ENCODE peak calls at places on chromosomes 4 and X, in ten cellular contexts. One of them, this sample, is unnamed.

GRCh38 chr4:139770361-139770760 is 104.7 kb downstream of the MGST2 start:
- DNase-seq in upper lobe of right lung: no peak
- DNase-seq in mucosa of descending colon: no peak
- DNase-seq in lung: no peak
- DNase-seq in kidney: no peak
- DNase-seq in upper lobe of left lung: no peak
- DNase-seq in HCT116: no peak
- DNase-seq in SK-N-SH: no peak
- DNase-seq in GM23338: no peak
- DNase-seq in mammary epithelial cell: no peak
- DNase-seq in this sample: no peak

GRCh38 chr4:87580057-87580456 is 28.3 kb upstream of the DSPP start:
- DNase-seq in upper lobe of right lung: no peak
- DNase-seq in mucosa of descending colon: no peak
- DNase-seq in lung: no peak
- DNase-seq in kidney: no peak
- DNase-seq in upper lobe of left lung: no peak
- DNase-seq in HCT116: no peak
- DNase-seq in SK-N-SH: peak; percentile 39
- DNase-seq in GM23338: no peak
- DNase-seq in mammary epithelial cell: no peak
- DNase-seq in this sample: no peak

GRCh38 chrX:129957241-129958099 is 25.0 kb upstream of the BCORL1 start:
- DNase-seq in upper lobe of right lung: peak; percentile 89
- DNase-seq in mucosa of descending colon: peak; percentile 71
- DNase-seq in lung: peak; percentile 73
- DNase-seq in kidney: peak; percentile 91
- DNase-seq in upper lobe of left lung: peak; percentile 70
- DNase-seq in HCT116: peak; percentile 15
- DNase-seq in SK-N-SH: peak; percentile 84
- DNase-seq in GM23338: peak; percentile 87
- DNase-seq in mammary epithelial cell: no peak
- DNase-seq in this sample: peak; percentile 65

GRCh38 chrX:155235891-155236290 is 19.6 kb downstream of the VBP1 start:
- DNase-seq in upper lobe of right lung: no peak
- DNase-seq in mucosa of descending colon: no peak
- DNase-seq in lung: no peak
- DNase-seq in kidney: no peak
- DNase-seq in upper lobe of left lung: no peak
- DNase-seq in HCT116: no peak
- DNase-seq in SK-N-SH: no peak
- DNase-seq in GM23338: no peak
- DNase-seq in mammary epithelial cell: peak; percentile 4
- DNase-seq in this sample: no peak

GRCh38 chr4:155667538-155668511 is 1.2 kb downstream of the GUCY1A1 start:
- DNase-seq in upper lobe of right lung: peak; percentile 80
- DNase-seq in mucosa of descending colon: peak; percentile 23
- DNase-seq in lung: peak; percentile 37
- DNase-seq in kidney: peak; percentile 91
- DNase-seq in upper lobe of left lung: peak; percentile 51
- DNase-seq in HCT116: no peak
- DNase-seq in SK-N-SH: peak; percentile 80
- DNase-seq in GM23338: peak; percentile 60
- DNase-seq in mammary epithelial cell: peak; percentile 47
- DNase-seq in this sample: peak; percentile 62

GRCh38 chrX:148067285-148067684 is 86.1 kb downstream of the FMR1NB start:
- DNase-seq in upper lobe of right lung: no peak
- DNase-seq in mucosa of descending colon: no peak
- DNase-seq in lung: no peak
- DNase-seq in kidney: no peak
- DNase-seq in upper lobe of left lung: no peak
- DNase-seq in HCT116: no peak
- DNase-seq in SK-N-SH: no peak
- DNase-seq in GM23338: no peak
- DNase-seq in mammary epithelial cell: no peak
- DNase-seq in this sample: no peak

GRCh38 chr4:94714761-94715160 is 43.0 kb upstream of the BMPR1B start:
- DNase-seq in upper lobe of right lung: no peak
- DNase-seq in mucosa of descending colon: no peak
- DNase-seq in lung: no peak
- DNase-seq in kidney: no peak
- DNase-seq in upper lobe of left lung: no peak
- DNase-seq in HCT116: no peak
- DNase-seq in SK-N-SH: no peak
- DNase-seq in GM23338: no peak
- DNase-seq in mammary epithelial cell: no peak
- DNase-seq in this sample: peak; percentile 29

GRCh38 chrX:133838761-133839676 is 146.4 kb downstream of the GPC3 start:
- DNase-seq in upper lobe of right lung: no peak
- DNase-seq in mucosa of descending colon: peak; percentile 49
- DNase-seq in lung: peak; percentile 33
- DNase-seq in kidney: no peak
- DNase-seq in upper lobe of left lung: no peak
- DNase-seq in HCT116: peak; percentile 3
- DNase-seq in SK-N-SH: peak; percentile 50
- DNase-seq in GM23338: peak; percentile 76
- DNase-seq in mammary epithelial cell: peak; percentile 10
- DNase-seq in this sample: peak; percentile 53

GRCh38 chrX:46758163-46758955 is 559 bp downstream of the SLC9A7 start:
- DNase-seq in upper lobe of right lung: peak; percentile 66
- DNase-seq in mucosa of descending colon: peak; percentile 4
- DNase-seq in lung: no peak
- DNase-seq in kidney: peak; percentile 70
- DNase-seq in upper lobe of left lung: no peak
- DNase-seq in HCT116: no peak
- DNase-seq in SK-N-SH: peak; percentile 5
- DNase-seq in GM23338: peak; percentile 18
- DNase-seq in mammary epithelial cell: peak; percentile 22
- DNase-seq in this sample: peak; percentile 21

GRCh38 chrX:46757052-46757451 is 1.9 kb downstream of the SLC9A7 start:
- DNase-seq in upper lobe of right lung: no peak
- DNase-seq in mucosa of descending colon: no peak
- DNase-seq in lung: no peak
- DNase-seq in kidney: no peak
- DNase-seq in upper lobe of left lung: no peak
- DNase-seq in HCT116: no peak
- DNase-seq in SK-N-SH: no peak
- DNase-seq in GM23338: no peak
- DNase-seq in mammary epithelial cell: peak; percentile 9
- DNase-seq in this sample: no peak

GRCh38 chrX:46754450-46755075 is 4.4 kb downstream of the SLC9A7 start:
- DNase-seq in upper lobe of right lung: no peak
- DNase-seq in mucosa of descending colon: no peak
- DNase-seq in lung: no peak
- DNase-seq in kidney: no peak
- DNase-seq in upper lobe of left lung: no peak
- DNase-seq in HCT116: no peak
- DNase-seq in SK-N-SH: no peak
- DNase-seq in GM23338: peak; percentile 6
- DNase-seq in mammary epithelial cell: no peak
- DNase-seq in this sample: no peak

GRCh38 chrX:46757593-46757992 is 1.3 kb downstream of the SLC9A7 start:
- DNase-seq in upper lobe of right lung: no peak
- DNase-seq in mucosa of descending colon: no peak
- DNase-seq in lung: no peak
- DNase-seq in kidney: no peak
- DNase-seq in upper lobe of left lung: no peak
- DNase-seq in HCT116: no peak
- DNase-seq in SK-N-SH: no peak
- DNase-seq in GM23338: no peak
- DNase-seq in mammary epithelial cell: peak; percentile 16
- DNase-seq in this sample: no peak

GRCh38 chrX:46755656-46756055 is 3.3 kb downstream of the SLC9A7 start:
- DNase-seq in upper lobe of right lung: no peak
- DNase-seq in mucosa of descending colon: no peak
- DNase-seq in lung: no peak
- DNase-seq in kidney: no peak
- DNase-seq in upper lobe of left lung: no peak
- DNase-seq in HCT116: no peak
- DNase-seq in SK-N-SH: no peak
- DNase-seq in GM23338: no peak
- DNase-seq in mammary epithelial cell: no peak
- DNase-seq in this sample: peak; percentile 20
- H3K4me1 ChIP-seq in upper lobe of right lung: no peaks in the 10 kb centered on the region
- H3K4me1 ChIP-seq in mucosa of descending colon: no peaks in the 10 kb centered on the region
- H3K4me1 ChIP-seq in lung: no peaks in the 10 kb centered on the region
- H3K4me1 ChIP-seq in kidney: no peaks in the 10 kb centered on the region
- H3K4me1 ChIP-seq in upper lobe of left lung: no peaks in the 10 kb centered on the region
- H3K4me1 ChIP-seq in HCT116: peaks cover 20% of the 10 kb centered on the region
- H3K4me1 ChIP-seq in SK-N-SH: peaks cover 9% of the 10 kb centered on the region
- H3K4me1 ChIP-seq in GM23338: peaks cover 13% of the 10 kb centered on the region
- H3K4me1 ChIP-seq in mammary epithelial cell: peaks cover 5% of the 10 kb centered on the region
- H3K4me1 ChIP-seq in this sample: no peaks in the 10 kb centered on the region

GRCh38 chrX:110397353-110397752 is 38.7 kb downstream of the RTL9 start:
- DNase-seq in upper lobe of right lung: no peak
- DNase-seq in mucosa of descending colon: no peak
- DNase-seq in lung: no peak
- DNase-seq in kidney: no peak
- DNase-seq in upper lobe of left lung: no peak
- DNase-seq in HCT116: no peak
- DNase-seq in SK-N-SH: no peak
- DNase-seq in GM23338: no peak
- DNase-seq in mammary epithelial cell: no peak
- DNase-seq in this sample: no peak
- H3K4me3 ChIP-seq in upper lobe of right lung: no peak overlapping the region
- H3K4me3 ChIP-seq in mucosa of descending colon: no peak overlapping the region
- H3K4me3 ChIP-seq in lung: no peak overlapping the region
- H3K4me3 ChIP-seq in kidney: no peak overlapping the region
- H3K4me3 ChIP-seq in upper lobe of left lung: no peak overlapping the region
- H3K4me3 ChIP-seq in HCT116: no peak overlapping the region
- H3K4me3 ChIP-seq in SK-N-SH: no peak overlapping the region
- H3K4me3 ChIP-seq in GM23338: no peak overlapping the region
- H3K4me3 ChIP-seq in mammary epithelial cell: no peak overlapping the region
- H3K4me3 ChIP-seq in this sample: no peak overlapping the region

GRCh38 chr4:6941796-6942195 is 32.2 kb downstream of the TBC1D14 start:
- DNase-seq in upper lobe of right lung: no peak
- DNase-seq in mucosa of descending colon: no peak
- DNase-seq in lung: no peak
- DNase-seq in kidney: no peak
- DNase-seq in upper lobe of left lung: no peak
- DNase-seq in HCT116: no peak
- DNase-seq in SK-N-SH: no peak
- DNase-seq in GM23338: no peak
- DNase-seq in mammary epithelial cell: peak; percentile 65
- DNase-seq in this sample: no peak

GRCh38 chr4:6938758-6939201 is 29.2 kb downstream of the TBC1D14 start:
- DNase-seq in upper lobe of right lung: peak; percentile 79
- DNase-seq in mucosa of descending colon: no peak
- DNase-seq in lung: no peak
- DNase-seq in kidney: no peak
- DNase-seq in upper lobe of left lung: peak; percentile 61
- DNase-seq in HCT116: no peak
- DNase-seq in SK-N-SH: no peak
- DNase-seq in GM23338: no peak
- DNase-seq in mammary epithelial cell: no peak
- DNase-seq in this sample: no peak

GRCh38 chr4:6942238-6942800 is 32.7 kb downstream of the TBC1D14 start:
- DNase-seq in upper lobe of right lung: no peak
- DNase-seq in mucosa of descending colon: no peak
- DNase-seq in lung: peak; percentile 39
- DNase-seq in kidney: peak; percentile 41
- DNase-seq in upper lobe of left lung: peak; percentile 65
- DNase-seq in HCT116: peak; percentile 32
- DNase-seq in SK-N-SH: no peak
- DNase-seq in GM23338: no peak
- DNase-seq in mammary epithelial cell: peak; percentile 90
- DNase-seq in this sample: no peak

GRCh38 chr4:6939761-6940743 is 30.4 kb downstream of the TBC1D14 start:
- DNase-seq in upper lobe of right lung: no peak
- DNase-seq in mucosa of descending colon: no peak
- DNase-seq in lung: no peak
- DNase-seq in kidney: no peak
- DNase-seq in upper lobe of left lung: no peak
- DNase-seq in HCT116: no peak
- DNase-seq in SK-N-SH: no peak
- DNase-seq in GM23338: no peak
- DNase-seq in mammary epithelial cell: no peak
- DNase-seq in this sample: no peak

DNA sequence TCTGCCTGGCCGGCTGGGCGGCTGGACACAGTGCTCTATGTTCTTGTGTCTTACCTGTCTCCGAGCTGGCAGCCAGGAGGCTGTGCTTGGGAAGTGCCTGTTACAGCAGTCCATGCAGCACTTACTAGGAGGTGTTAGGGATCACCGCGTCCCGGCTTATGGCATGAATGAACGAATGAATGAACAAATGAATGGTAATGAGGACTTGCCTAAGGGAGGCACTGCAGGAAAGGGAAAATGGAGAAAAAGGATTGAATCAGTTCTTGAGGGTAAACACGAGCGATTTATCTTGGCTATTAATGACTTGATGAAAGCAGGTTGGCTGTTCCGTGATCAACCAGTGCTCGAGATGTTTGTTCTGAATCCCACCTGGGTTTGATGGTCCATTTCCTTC is 31.1 kb downstream of the TBC1D14 start:
- DNase-seq in upper lobe of right lung: no peak
- DNase-seq in mucosa of descending colon: no peak
- DNase-seq in lung: no peak
- DNase-seq in kidney: no peak
- DNase-seq in upper lobe of left lung: no peak
- DNase-seq in HCT116: no peak
- DNase-seq in SK-N-SH: no peak
- DNase-seq in GM23338: no peak
- DNase-seq in mammary epithelial cell: no peak
- DNase-seq in this sample: no peak
- H3K4me1 ChIP-seq in upper lobe of right lung: peaks cover 50% of the 10 kb centered on the region
- H3K4me1 ChIP-seq in mucosa of descending colon: peaks cover 58% of the 10 kb centered on the region
- H3K4me1 ChIP-seq in lung: peaks cover 23% of the 10 kb centered on the region
- H3K4me1 ChIP-seq in kidney: peaks cover 28% of the 10 kb centered on the region
- H3K4me1 ChIP-seq in upper lobe of left lung: peaks cover 62% of the 10 kb centered on the region
- H3K4me1 ChIP-seq in HCT116: peaks cover 38% of the 10 kb centered on the region
- H3K4me1 ChIP-seq in SK-N-SH: peaks cover 20% of the 10 kb centered on the region
- H3K4me1 ChIP-seq in GM23338: peaks cover 40% of the 10 kb centered on the region
- H3K4me1 ChIP-seq in mammary epithelial cell: peaks cover 28% of the 10 kb centered on the region
- H3K4me1 ChIP-seq in this sample: peaks cover 16% of the 10 kb centered on the region

GRCh38 chr4:73066928-73067327 is 2.6 kb downstream of the COX18 start:
- DNase-seq in upper lobe of right lung: no peak
- DNase-seq in mucosa of descending colon: no peak
- DNase-seq in lung: no peak
- DNase-seq in kidney: no peak
- DNase-seq in upper lobe of left lung: no peak
- DNase-seq in HCT116: no peak
- DNase-seq in SK-N-SH: no peak
- DNase-seq in GM23338: no peak
- DNase-seq in mammary epithelial cell: no peak
- DNase-seq in this sample: no peak

GRCh38 chr4:73069338-73070071 is at the start of gene COX18:
- DNase-seq in upper lobe of right lung: peak; percentile 99
- DNase-seq in mucosa of descending colon: peak; percentile 98
- DNase-seq in lung: peak; percentile 98
- DNase-seq in kidney: peak; percentile 99
- DNase-seq in upper lobe of left lung: peak; percentile 99
- DNase-seq in HCT116: peak; percentile 97
- DNase-seq in SK-N-SH: peak; percentile 92
- DNase-seq in GM23338: peak; percentile 93
- DNase-seq in mammary epithelial cell: peak; percentile 97
- DNase-seq in this sample: peak; percentile 99

GRCh38 chr4:73068496-73069337 is 799 bp downstream of the COX18 start:
- DNase-seq in upper lobe of right lung: no peak
- DNase-seq in mucosa of descending colon: peak; percentile 29
- DNase-seq in lung: no peak
- DNase-seq in kidney: no peak
- DNase-seq in upper lobe of left lung: no peak
- DNase-seq in HCT116: no peak
- DNase-seq in SK-N-SH: peak; percentile 16
- DNase-seq in GM23338: peak; percentile 22
- DNase-seq in mammary epithelial cell: peak; percentile 37
- DNase-seq in this sample: peak; percentile 44

GRCh38 chr4:73067971-73068394 is 1.5 kb downstream of the COX18 start:
- DNase-seq in upper lobe of right lung: no peak
- DNase-seq in mucosa of descending colon: no peak
- DNase-seq in lung: no peak
- DNase-seq in kidney: no peak
- DNase-seq in upper lobe of left lung: no peak
- DNase-seq in HCT116: no peak
- DNase-seq in SK-N-SH: no peak
- DNase-seq in GM23338: no peak
- DNase-seq in mammary epithelial cell: no peak
- DNase-seq in this sample: no peak

GRCh38 chr4:73070072-73070385 is 513 bp upstream of the COX18 start:
- DNase-seq in upper lobe of right lung: no peak
- DNase-seq in mucosa of descending colon: no peak
- DNase-seq in lung: no peak
- DNase-seq in kidney: no peak
- DNase-seq in upper lobe of left lung: no peak
- DNase-seq in HCT116: no peak
- DNase-seq in SK-N-SH: no peak
- DNase-seq in GM23338: peak; percentile 49
- DNase-seq in mammary epithelial cell: no peak
- DNase-seq in this sample: no peak
- H3K4me3 ChIP-seq in upper lobe of right lung: peak overlapping the region; percentile 81
- H3K4me3 ChIP-seq in mucosa of descending colon: peak overlapping the region; percentile 35
- H3K4me3 ChIP-seq in lung: no peak overlapping the region
- H3K4me3 ChIP-seq in kidney: peak overlapping the region; percentile 94
- H3K4me3 ChIP-seq in upper lobe of left lung: peak overlapping the region; percentile 88
- H3K4me3 ChIP-seq in HCT116: peak overlapping the region; percentile 90
- H3K4me3 ChIP-seq in SK-N-SH: peak overlapping the region; percentile 92
- H3K4me3 ChIP-seq in GM23338: peak overlapping the region; percentile 72
- H3K4me3 ChIP-seq in mammary epithelial cell: peak overlapping the region; percentile 76
- H3K4me3 ChIP-seq in this sample: peak overlapping the region; percentile 64